ENCODE peak calls at places on chromosomes 7 and 10, in eight cellular contexts. N is AG04450; W is H1; O is CD8-positive, alpha-beta memory T cell; P is PC-3; R is A549; A is heart right ventricle; I is uterus. G is an unnamed sample. For H3K9me3, the result is how much of the 10 kb centered on the place peaks cover.

GRCh38 chr7:46616636-46617035 is 695.6 kb upstream of the IGFBP3 start:
- DNase-seq in O (no peak), I (no peak), P (peak), N (no peak), A (no peak), R (no peak), W (no peak), G (no peak)

GRCh38 chr7:150439926-150440325 is 10.5 kb upstream of the GIMAP8 start:
- DNase-seq in W (no peak), R (no peak), A (no peak), O (no peak), P (no peak), I (no peak), N (no peak), G (no peak)

GRCh38 chr10:114634607-114634974 is 23.5 kb downstream of the ABLIM1 start:
- DNase-seq in O (no peak), W (no peak), I (peak), P (peak), A (peak), N (peak), R (peak), G (peak)

GRCh38 chr7:5564894-5565293 is 141.3 kb upstream of the TNRC18 start:
- DNase-seq in A (no peak), I (no peak), W (no peak), P (no peak), N (no peak), O (no peak), R (no peak), G (no peak)

GRCh38 chr7:98163704-98164478 is 47.3 kb upstream of the BHLHA15 start:
- DNase-seq in O (no peak), A (no peak), I (peak), W (no peak), P (peak), R (no peak), N (no peak), G (no peak)

GRCh38 chr10:16987976-16988610 is 141.5 kb downstream of the CUBN start:
- DNase-seq in W (no peak), O (no peak), I (no peak), R (no peak), N (no peak), A (no peak), P (no peak), G (no peak)

GRCh38 chr7:4103352-4104091 is 578.6 kb upstream of the FOXK1 start:
- DNase-seq in N (no peak), R (peak), P (peak), W (peak), I (no peak), A (no peak), O (no peak), G (peak)

GRCh38 chr7:112938895-112939588 is 147.6 kb downstream of the GPR85 start:
- DNase-seq in O (peak), W (peak), A (peak), N (no peak), P (no peak), R (peak), I (peak), G (peak)

GRCh38 chr7:51227861-51228260 is 88.7 kb downstream of the COBL start:
- DNase-seq in N (no peak), R (no peak), I (no peak), W (no peak), P (no peak), O (no peak), A (no peak), G (no peak)

GRCh38 chr7:107712025-107712424 is 31.9 kb upstream of the CBLL1 start:
- DNase-seq in O (no peak), W (no peak), R (no peak), A (no peak), N (no peak), I (no peak), P (no peak), G (no peak)

GRCh38 chr10:93300981-93301380 is 181.2 kb downstream of the MYOF start:
- DNase-seq in O (no peak), P (no peak), A (no peak), N (no peak), W (no peak), R (no peak), I (no peak), G (no peak)
- H3K9me3 ChIP-seq in O (under half), P (under half), A (under half), N (under half), W (under half), R (under half), I (under half), G (under half)

DNA sequence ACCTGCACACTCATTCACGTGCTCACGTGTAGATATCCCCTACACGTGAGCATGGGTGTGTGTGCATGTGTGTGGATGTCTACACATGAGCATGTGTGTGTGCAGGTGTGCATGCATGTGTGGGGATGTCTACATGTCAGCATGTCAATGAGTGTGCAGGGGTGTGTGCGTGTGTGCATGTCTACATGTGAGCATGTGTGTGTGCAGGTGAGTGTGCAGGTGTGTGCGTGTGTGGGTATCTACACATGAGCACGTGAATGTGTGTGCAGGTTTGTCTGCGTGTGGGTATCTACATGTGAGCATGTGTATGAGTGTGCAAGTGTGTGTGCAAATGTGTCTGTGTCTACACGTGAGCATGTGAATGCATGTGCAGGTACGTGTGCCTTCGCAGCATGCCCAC is 274.8 kb downstream of the PTPRN2 start:
- DNase-seq in R (no peak), O (no peak), N (no peak), W (no peak), I (no peak), P (no peak), A (no peak), G (no peak)
- H3K9me3 ChIP-seq in R (under half), O (under half), N (half or more), W (under half), I (under half), P (under half), A (under half), G (under half)

DNA sequence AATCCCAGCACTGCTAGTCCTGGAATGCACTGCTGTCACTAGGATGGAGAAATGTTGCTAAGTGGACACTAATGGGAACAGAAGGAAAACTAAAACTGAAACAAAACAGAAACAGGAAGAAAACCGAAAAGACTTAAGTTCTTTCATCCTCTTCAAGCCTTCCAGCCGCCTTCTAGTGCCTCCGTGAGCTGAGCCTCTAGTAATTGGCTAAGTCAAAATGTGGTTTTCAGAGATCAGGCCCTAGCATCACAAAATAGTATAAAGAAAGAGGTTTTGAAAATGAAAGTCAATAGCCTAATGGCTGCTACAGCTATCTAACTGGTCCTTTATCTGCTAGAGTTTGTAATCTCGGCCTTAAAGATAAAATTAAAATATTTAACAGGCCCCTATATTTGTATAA is 253.9 kb upstream of the SORCS1 start:
- DNase-seq in I (no peak), A (no peak), P (no peak), N (no peak), R (no peak), W (no peak), O (no peak), G (no peak)
- H3K9me3 ChIP-seq in I (under half), A (under half), P (under half), N (under half), R (under half), W (under half), O (under half), G (under half)

GRCh38 chr10:133455196-133455595 is 1.5 kb downstream of the SCART1 start:
- DNase-seq in W (no peak), I (no peak), R (no peak), N (no peak), O (no peak), P (no peak), A (no peak), G (no peak)

GRCh38 chr10:133454204-133454893 is 604 bp downstream of the SCART1 start:
- DNase-seq in O (no peak), P (no peak), R (no peak), A (no peak), W (no peak), N (no peak), I (no peak), G (no peak)

GRCh38 chr10:133451346-133451745 is 2.4 kb upstream of the SCART1 start:
- DNase-seq in I (no peak), P (no peak), O (no peak), W (no peak), R (no peak), N (no peak), A (no peak), G (no peak)

GRCh38 chr10:133453516-133454203 is at the start of gene SCART1:
- DNase-seq in I (no peak), N (no peak), R (no peak), A (no peak), P (no peak), O (no peak), W (no peak), G (no peak)

GRCh38 chr10:133452453-133452852 is 1.3 kb upstream of the SCART1 start:
- DNase-seq in P (no peak), I (no peak), W (no peak), A (no peak), N (no peak), R (no peak), O (no peak), G (no peak)
- H3K9me3 ChIP-seq in P (under half), I (under half), W (half or more), A (under half), N (under half), R (under half), O (under half), G (under half)

DNA sequence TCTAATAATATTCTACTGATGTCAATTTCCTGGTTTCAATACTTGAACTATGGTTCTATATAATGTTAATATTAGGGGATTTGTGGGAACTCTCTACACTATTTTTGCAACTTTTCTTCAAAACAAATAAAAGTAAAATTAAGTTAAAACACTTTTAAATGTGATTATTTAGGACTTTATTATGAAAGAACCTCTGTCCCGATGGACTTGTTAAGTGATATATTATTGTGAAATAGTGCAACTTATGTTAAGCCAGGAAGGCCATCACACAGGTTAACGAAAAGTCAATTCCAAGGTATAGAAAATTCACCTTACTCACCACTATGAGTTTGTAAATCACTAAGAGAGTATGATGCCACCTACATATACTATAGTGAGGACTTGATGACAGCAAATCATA is 79.2 kb downstream of the IMMP2L start:
- DNase-seq in P (no peak), R (no peak), O (no peak), A (no peak), N (no peak), I (no peak), W (no peak), G (no peak)
- H3K9me3 ChIP-seq in P (under half), R (under half), O (under half), A (under half), N (under half), I (under half), W (under half), G (under half)

GRCh38 chr7:57769131-57769530 is 319.2 kb downstream of the ZNF716 start:
- DNase-seq in P (no peak), O (no peak), W (no peak), A (no peak), R (no peak), N (no peak), I (no peak), G (no peak)

GRCh38 chr7:57775396-57776088 is 325.6 kb downstream of the ZNF716 start:
- DNase-seq in W (no peak), R (no peak), A (no peak), P (no peak), I (no peak), N (no peak), O (no peak), G (no peak)

GRCh38 chr7:57772126-57772924 is 322.3 kb downstream of the ZNF716 start:
- DNase-seq in N (no peak), I (no peak), O (no peak), W (no peak), R (no peak), P (no peak), A (no peak), G (no peak)

GRCh38 chr7:57774300-57774699 is 324.3 kb downstream of the ZNF716 start:
- DNase-seq in N (no peak), O (no peak), A (no peak), W (no peak), P (no peak), R (no peak), I (no peak), G (no peak)

GRCh38 chr7:57769958-57770357 is 320.0 kb downstream of the ZNF716 start:
- DNase-seq in P (no peak), N (no peak), O (no peak), I (no peak), R (no peak), W (no peak), A (no peak), G (no peak)
- H3K9me3 ChIP-seq in P (under half), N (half or more), O (under half), I (under half), R (under half), W (under half), A (under half), G (under half)

GRCh38 chr10:130709415-130709814 is 573.2 kb downstream of the GLRX3 start:
- DNase-seq in P (no peak), I (no peak), N (no peak), A (no peak), O (no peak), R (no peak), W (no peak), G (no peak)
- H3K9me3 ChIP-seq in P (under half), I (under half), N (half or more), A (under half), O (under half), R (under half), W (under half), G (under half)

GRCh38 chr7:159197066-159197975 is 52.7 kb upstream of the VIPR2 start:
- DNase-seq in O (peak), I (peak), P (no peak), W (no peak), A (peak), R (no peak), N (no peak), G (no peak)
- H3K9me3 ChIP-seq in O (under half), I (under half), P (under half), W (under half), A (under half), R (under half), N (under half), G (under half)